ENCODE peak calls at places on chromosome 19, in five cellular contexts. D, R, N, V and C are unnamed samples.

GRCh38 chr19:1566392-1567115 is 1.6 kb downstream of the MEX3D start:
- DNase-seq in D (peak; percentile 44), R (peak; percentile 84), N (no peak), V (peak; percentile 72), C (peak; percentile 76)

GRCh38 chr19:50500060-50500752 is 10.8 kb downstream of the JOSD2 start:
- DNase-seq in D (no peak), R (peak; percentile 59), N (no peak), V (no peak), C (no peak)

GRCh38 chr19:6071840-6072239 is 38.5 kb downstream of the RFX2 start:
- DNase-seq in D (no peak), R (no peak), N (no peak), V (no peak), C (no peak)

GRCh38 chr19:13118424-13119193 is 545 bp downstream of the NACC1 start:
- DNase-seq in D (no peak), R (peak; percentile 70), N (no peak), V (no peak), C (peak; percentile 89)

GRCh38 chr19:33376423-33376822 is 2.9 kb downstream of the CEBPG start:
- DNase-seq in D (peak; percentile 63), R (no peak), N (no peak), V (no peak), C (peak; percentile 73)

GRCh38 chr19:45041125-45041524 is 2.3 kb downstream of the CLASRP start:
- DNase-seq in D (no peak), R (no peak), N (no peak), V (no peak), C (no peak)

GRCh38 chr19:39170398-39171231 is 26.1 kb upstream of the NCCRP1 start:
- DNase-seq in D (no peak), R (no peak), N (no peak), V (no peak), C (no peak)

GRCh38 chr19:9205506-9206113 is 13.8 kb downstream of the OR7D4 start:
- DNase-seq in D (peak; percentile 28), R (peak; percentile 75), N (peak; percentile 16), V (peak; percentile 64), C (peak; percentile 60)

GRCh38 chr19:11457115-11457514 is 21.7 kb downstream of the PRKCSH start:
- DNase-seq in D (no peak), R (no peak), N (no peak), V (no peak), C (no peak)

GRCh38 chr19:55672418-55672817 is 2.6 kb upstream of the EPN1 start:
- DNase-seq in D (no peak), R (no peak), N (no peak), V (no peak), C (no peak)

GRCh38 chr19:33628921-33629825 is 7.4 kb downstream of the CHST8 start:
- DNase-seq in D (no peak), R (no peak), N (no peak), V (no peak), C (no peak)

GRCh38 chr19:1938071-1938470 is 2.9 kb upstream of the CSNK1G2 start:
- DNase-seq in D (no peak), R (no peak), N (no peak), V (no peak), C (no peak)

GRCh38 chr19:54462713-54463530 is 656 bp downstream of the LENG9 start:
- DNase-seq in D (no peak), R (peak; percentile 72), N (no peak), V (peak; percentile 68), C (peak; percentile 80)

GRCh38 chr19:29677001-29677781 is 11.9 kb downstream of the PLEKHF1 start:
- DNase-seq in D (no peak), R (peak; percentile 19), N (no peak), V (no peak), C (no peak)

GRCh38 chr19:33268162-33268991 is 34.0 kb downstream of the CEBPA start:
- DNase-seq in D (no peak), R (no peak), N (no peak), V (no peak), C (peak; percentile 76)

GRCh38 chr19:29770653-29771052 is 41.1 kb upstream of the CCNE1 start:
- DNase-seq in D (no peak), R (no peak), N (no peak), V (no peak), C (no peak)

GRCh38 chr19:56562766-56563165 is 4.5 kb upstream of the ZNF470 start:
- DNase-seq in D (no peak), R (no peak), N (no peak), V (no peak), C (no peak)

GRCh38 chr19:50280074-50280473 is 49.1 kb downstream of the KCNC3 start:
- DNase-seq in D (no peak), R (no peak), N (no peak), V (no peak), C (no peak)

GRCh38 chr19:39428309-39429112 is 7.2 kb downstream of the RPS16 start:
- DNase-seq in D (peak; percentile 62), R (peak; percentile 72), N (no peak), V (peak; percentile 70), C (peak; percentile 76)

GRCh38 chr19:56139847-56140582 is 1.1 kb upstream of the ZNF444 start:
- DNase-seq in D (no peak), R (no peak), N (no peak), V (no peak), C (no peak)

GRCh38 chr19:15769586-15769985 is 17.9 kb upstream of the OR10H5 start:
- DNase-seq in D (no peak), R (no peak), N (no peak), V (no peak), C (no peak)

GRCh38 chr19:6480843-6481415 is 658 bp downstream of the DENND1C start:
- DNase-seq in D (no peak), R (no peak), N (no peak), V (no peak), C (no peak)

GRCh38 chr19:50794778-50795664 is 4.8 kb downstream of the ACP4 start:
- DNase-seq in D (no peak), R (no peak), N (no peak), V (no peak), C (no peak)

GRCh38 chr19:45171211-45171623 is 6.8 kb downstream of the TRAPPC6A start:
- DNase-seq in D (no peak), R (no peak), N (no peak), V (no peak), C (no peak)

GRCh38 chr19:16309653-16310052 is 15.0 kb upstream of the KLF2 start:
- DNase-seq in D (no peak), R (no peak), N (no peak), V (no peak), C (no peak)

GRCh38 chr19:42325896-42326771 is 699 bp downstream of the MEGF8 start:
- DNase-seq in D (no peak), R (peak; percentile 54), N (no peak), V (peak; percentile 50), C (no peak)

GRCh38 chr19:42325308-42325895 is at the start of gene MEGF8:
- DNase-seq in D (peak; percentile 94), R (peak; percentile 98), N (peak; percentile 92), V (peak; percentile 98), C (peak; percentile 99)

GRCh38 chr19:42323852-42324654 is 1.4 kb upstream of the MEGF8 start:
- DNase-seq in D (no peak), R (peak; percentile 38), N (no peak), V (no peak), C (no peak)

GRCh38 chr19:42323473-42323851 is 2.0 kb upstream of the MEGF8 start:
- DNase-seq in D (no peak), R (no peak), N (no peak), V (no peak), C (no peak)

DNA sequence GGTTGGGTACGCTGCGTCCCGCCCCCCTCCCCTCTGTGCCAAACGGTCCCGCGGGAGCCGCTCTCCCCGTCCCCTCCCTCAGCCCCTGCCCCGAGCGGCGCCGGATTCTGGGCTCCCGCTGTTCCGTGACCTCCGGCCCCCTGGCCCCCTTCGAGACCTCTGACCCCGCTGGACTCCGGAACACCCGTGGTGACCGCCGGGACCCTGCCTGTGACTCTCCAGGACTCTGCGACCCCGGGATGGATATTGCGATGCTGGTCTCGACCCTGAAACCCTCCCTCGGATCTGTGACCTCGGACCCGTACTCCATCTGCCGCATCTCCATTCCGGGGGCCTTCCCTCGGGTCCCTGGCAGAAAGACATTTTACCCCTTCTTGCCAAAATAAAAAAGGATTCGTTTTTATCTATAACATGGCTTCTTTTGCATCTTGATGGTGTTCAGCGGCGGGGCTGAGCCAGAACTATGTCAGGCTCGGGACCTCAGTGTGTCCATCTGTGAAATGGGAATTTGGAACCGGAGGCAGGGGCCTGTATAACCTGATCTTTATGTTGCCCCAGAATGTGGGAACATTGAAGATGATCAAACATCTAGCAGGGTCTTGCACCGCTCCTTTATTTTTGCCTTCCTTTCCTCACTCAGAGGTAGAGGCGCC is 654 bp upstream of the MEGF8 start:
- DNase-seq in D (no peak), R (peak; percentile 41), N (no peak), V (no peak), C (no peak)
- TF ChIP-seq CTCF in D (no peak), R (peak; percentile 66), N (peak; percentile 89), V (no peak), C (no peak)

DNA sequence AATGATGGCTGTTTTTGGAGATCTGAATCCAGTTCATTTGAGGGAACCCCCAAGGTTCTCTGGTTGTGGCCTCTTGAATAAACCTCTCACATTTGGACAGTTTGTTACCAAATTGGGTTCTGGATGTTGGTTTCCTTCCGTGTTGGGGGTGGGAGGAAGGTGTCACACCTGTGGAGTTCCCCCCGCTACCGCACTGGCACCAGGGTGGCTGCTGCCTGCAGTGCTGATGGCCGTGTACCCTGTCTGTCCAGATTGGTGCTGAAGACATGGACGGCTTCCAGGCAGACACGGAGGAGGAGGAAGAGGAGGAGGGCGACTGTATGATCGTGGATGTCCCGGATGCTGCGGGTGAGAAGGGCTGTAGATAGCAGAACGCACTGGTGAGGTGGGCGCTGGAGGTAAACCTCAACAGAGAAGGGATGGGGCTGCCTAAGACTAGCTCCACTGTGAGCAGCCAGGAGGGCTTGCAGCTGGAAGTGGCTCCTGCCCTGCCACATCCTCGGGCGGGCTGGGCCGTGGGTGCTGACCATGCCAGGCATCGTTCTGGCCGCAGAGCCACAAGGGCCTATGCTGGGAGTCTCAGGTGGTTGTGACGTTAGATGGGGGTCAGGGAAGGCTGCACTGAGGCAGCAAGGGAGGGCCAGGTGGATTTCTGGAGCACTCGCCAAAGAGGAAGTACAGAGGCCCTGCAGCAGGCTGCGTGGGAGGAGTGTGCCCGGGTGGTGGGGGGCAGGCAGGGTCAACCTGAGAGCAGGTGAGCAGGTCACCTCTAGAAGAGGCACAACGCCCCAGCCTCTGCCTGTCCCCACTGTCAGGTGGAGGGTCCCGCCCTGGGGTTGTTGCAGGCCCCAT is 15.4 kb downstream of the UBXN6 start:
- DNase-seq in D (no peak), R (no peak), N (no peak), V (no peak), C (no peak)
- TF ChIP-seq CTCF in D (no peak), R (no peak), N (no peak), V (no peak), C (no peak)

GRCh38 chr19:17419491-17420266 is at the start of gene MVB12A:
- DNase-seq in D (peak; percentile 96), R (peak; percentile 96), N (peak; percentile 91), V (peak; percentile 95), C (peak; percentile 99)

GRCh38 chr19:17421942-17422341 is 2.1 kb downstream of the MVB12A start:
- DNase-seq in D (no peak), R (no peak), N (no peak), V (no peak), C (peak; percentile 24)

GRCh38 chr19:17419154-17419490 is 725 bp upstream of the MVB12A start:
- DNase-seq in D (no peak), R (no peak), N (no peak), V (no peak), C (no peak)

GRCh38 chr19:17418710-17419109 is 1.1 kb upstream of the MVB12A start:
- DNase-seq in D (no peak), R (no peak), N (no peak), V (no peak), C (no peak)

GRCh38 chr19:17420267-17420924 is 549 bp downstream of the MVB12A start:
- DNase-seq in D (no peak), R (peak; percentile 37), N (no peak), V (peak; percentile 55), C (peak; percentile 82)
- TF ChIP-seq CTCF in D (no peak), R (no peak), N (no peak), V (no peak), C (no peak)

GRCh38 chr19:48330012-48330681 is 4.8 kb downstream of the EMP3 start:
- DNase-seq in D (no peak), R (peak; percentile 91), N (no peak), V (peak; percentile 83), C (peak; percentile 90)
- TF ChIP-seq CTCF in D (no peak), R (no peak), N (no peak), V (no peak), C (no peak)